ENCODE peak calls at places on chromosome 20, in ten cellular contexts. One of them, this sample, is unnamed.

GRCh38 chr20:49408705-49409104 is 73.8 kb downstream of the KCNB1 start:
- DNase-seq in left lung: no peak
- DNase-seq in fibroblast of the aortic adventitia: no peak
- DNase-seq in CD4-positive, alpha-beta T cell: no peak
- DNase-seq in cardiac muscle cell: no peak
- DNase-seq in CD8-positive, alpha-beta T cell: no peak
- DNase-seq in mucosa of descending colon: no peak
- DNase-seq in tibial nerve: no peak
- DNase-seq in neural crest cell: no peak
- DNase-seq in colonic mucosa: no peak
- DNase-seq in this sample: no peak

GRCh38 chr20:19251958-19252669 is 39.7 kb downstream of the SLC24A3 start:
- DNase-seq in left lung: no peak
- DNase-seq in fibroblast of the aortic adventitia: no peak
- DNase-seq in CD4-positive, alpha-beta T cell: no peak
- DNase-seq in cardiac muscle cell: no peak
- DNase-seq in CD8-positive, alpha-beta T cell: no peak
- DNase-seq in mucosa of descending colon: no peak
- DNase-seq in tibial nerve: no peak
- DNase-seq in neural crest cell: no peak
- DNase-seq in colonic mucosa: peak
- DNase-seq in this sample: no peak

GRCh38 chr20:3751664-3752385 is 15.7 kb downstream of the ADISSP start:
- DNase-seq in left lung: peak
- DNase-seq in fibroblast of the aortic adventitia: no peak
- DNase-seq in CD4-positive, alpha-beta T cell: peak
- DNase-seq in cardiac muscle cell: peak
- DNase-seq in CD8-positive, alpha-beta T cell: peak
- DNase-seq in mucosa of descending colon: peak
- DNase-seq in tibial nerve: no peak
- DNase-seq in neural crest cell: no peak
- DNase-seq in colonic mucosa: peak
- DNase-seq in this sample: no peak

GRCh38 chr20:41862023-41862422 is 243.8 kb upstream of the CHD6 start:
- DNase-seq in left lung: no peak
- DNase-seq in fibroblast of the aortic adventitia: no peak
- DNase-seq in CD4-positive, alpha-beta T cell: no peak
- DNase-seq in cardiac muscle cell: no peak
- DNase-seq in CD8-positive, alpha-beta T cell: no peak
- DNase-seq in mucosa of descending colon: no peak
- DNase-seq in tibial nerve: no peak
- DNase-seq in neural crest cell: no peak
- DNase-seq in colonic mucosa: no peak
- DNase-seq in this sample: no peak

GRCh38 chr20:2794202-2794748 is 6.2 kb downstream of the CPXM1 start:
- DNase-seq in left lung: no peak
- DNase-seq in fibroblast of the aortic adventitia: no peak
- DNase-seq in CD4-positive, alpha-beta T cell: no peak
- DNase-seq in cardiac muscle cell: no peak
- DNase-seq in CD8-positive, alpha-beta T cell: no peak
- DNase-seq in mucosa of descending colon: no peak
- DNase-seq in tibial nerve: no peak
- DNase-seq in neural crest cell: no peak
- DNase-seq in colonic mucosa: no peak
- DNase-seq in this sample: no peak

GRCh38 chr20:62359491-62360121 is 7.5 kb downstream of the LAMA5 start:
- DNase-seq in left lung: no peak
- DNase-seq in fibroblast of the aortic adventitia: peak
- DNase-seq in CD4-positive, alpha-beta T cell: no peak
- DNase-seq in cardiac muscle cell: no peak
- DNase-seq in CD8-positive, alpha-beta T cell: no peak
- DNase-seq in mucosa of descending colon: peak
- DNase-seq in tibial nerve: no peak
- DNase-seq in neural crest cell: no peak
- DNase-seq in colonic mucosa: no peak
- DNase-seq in this sample: no peak

GRCh38 chr20:62856931-62857619 is 4.5 kb downstream of the TCFL5 start:
- DNase-seq in left lung: peak
- DNase-seq in fibroblast of the aortic adventitia: no peak
- DNase-seq in CD4-positive, alpha-beta T cell: no peak
- DNase-seq in cardiac muscle cell: no peak
- DNase-seq in CD8-positive, alpha-beta T cell: no peak
- DNase-seq in mucosa of descending colon: no peak
- DNase-seq in tibial nerve: no peak
- DNase-seq in neural crest cell: no peak
- DNase-seq in colonic mucosa: no peak
- DNase-seq in this sample: no peak

GRCh38 chr20:38117635-38118034 is 47.4 kb downstream of the TGM2 start:
- DNase-seq in left lung: no peak
- DNase-seq in fibroblast of the aortic adventitia: peak
- DNase-seq in CD4-positive, alpha-beta T cell: no peak
- DNase-seq in cardiac muscle cell: no peak
- DNase-seq in CD8-positive, alpha-beta T cell: no peak
- DNase-seq in mucosa of descending colon: no peak
- DNase-seq in tibial nerve: no peak
- DNase-seq in neural crest cell: no peak
- DNase-seq in colonic mucosa: no peak
- DNase-seq in this sample: no peak

GRCh38 chr20:24823176-24823575 is 125.9 kb upstream of the CST7 start:
- DNase-seq in left lung: no peak
- DNase-seq in fibroblast of the aortic adventitia: no peak
- DNase-seq in CD4-positive, alpha-beta T cell: no peak
- DNase-seq in cardiac muscle cell: no peak
- DNase-seq in CD8-positive, alpha-beta T cell: no peak
- DNase-seq in mucosa of descending colon: no peak
- DNase-seq in tibial nerve: no peak
- DNase-seq in neural crest cell: no peak
- DNase-seq in colonic mucosa: no peak
- DNase-seq in this sample: no peak

GRCh38 chr20:41222299-41222698 is 85.0 kb downstream of the PLCG1 start:
- DNase-seq in left lung: no peak
- DNase-seq in fibroblast of the aortic adventitia: no peak
- DNase-seq in CD4-positive, alpha-beta T cell: no peak
- DNase-seq in cardiac muscle cell: no peak
- DNase-seq in CD8-positive, alpha-beta T cell: no peak
- DNase-seq in mucosa of descending colon: no peak
- DNase-seq in tibial nerve: no peak
- DNase-seq in neural crest cell: no peak
- DNase-seq in colonic mucosa: no peak
- DNase-seq in this sample: no peak

GRCh38 chr20:24863356-24863755 is 85.7 kb upstream of the CST7 start:
- DNase-seq in left lung: no peak
- DNase-seq in fibroblast of the aortic adventitia: peak
- DNase-seq in CD4-positive, alpha-beta T cell: no peak
- DNase-seq in cardiac muscle cell: no peak
- DNase-seq in CD8-positive, alpha-beta T cell: no peak
- DNase-seq in mucosa of descending colon: no peak
- DNase-seq in tibial nerve: no peak
- DNase-seq in neural crest cell: no peak
- DNase-seq in colonic mucosa: no peak
- DNase-seq in this sample: no peak

DNA sequence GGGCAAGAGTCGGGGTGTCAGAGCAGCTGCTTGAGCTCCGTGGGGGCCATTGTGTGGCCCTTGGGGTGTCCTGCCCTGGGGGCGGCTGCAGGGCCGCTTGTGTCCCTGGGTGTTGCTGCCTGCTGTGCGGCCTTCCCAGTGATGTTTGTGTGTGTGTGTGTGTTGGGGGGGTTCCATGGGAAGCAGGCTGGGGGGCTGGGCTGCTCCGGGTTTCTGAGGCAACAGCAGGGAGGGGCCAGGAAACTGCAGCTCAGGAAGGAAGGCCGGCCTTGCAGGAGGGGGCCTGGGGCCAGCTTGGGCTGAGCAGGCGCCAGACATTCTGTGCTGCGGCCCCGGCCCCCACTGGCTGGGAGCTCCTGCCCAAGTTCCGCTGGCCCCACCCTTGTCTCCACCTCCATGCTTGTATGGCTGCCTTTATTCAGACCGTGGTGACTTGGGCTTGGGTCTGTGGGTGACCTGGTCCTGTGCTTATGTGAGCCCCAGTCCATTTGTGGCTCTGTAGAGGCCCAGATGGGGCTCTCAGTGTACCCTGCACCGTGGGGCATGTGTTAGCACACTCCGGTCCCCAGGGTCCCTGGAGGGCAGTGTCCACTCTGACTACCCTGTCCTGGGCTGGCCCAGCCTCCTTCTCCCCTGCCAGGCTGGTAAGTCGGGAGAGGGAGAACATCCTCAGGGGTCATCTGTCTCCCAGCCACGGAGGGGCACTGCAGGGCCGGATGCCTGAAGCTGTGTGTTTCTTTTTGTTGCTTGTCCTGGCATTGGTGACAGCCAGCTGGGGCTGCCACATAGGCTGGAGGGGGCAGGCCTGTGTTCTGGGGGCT is 4.6 kb upstream of the SOX18 start:
- DNase-seq in left lung: no peak
- DNase-seq in fibroblast of the aortic adventitia: peak
- DNase-seq in CD4-positive, alpha-beta T cell: no peak
- DNase-seq in cardiac muscle cell: peak
- DNase-seq in CD8-positive, alpha-beta T cell: no peak
- DNase-seq in mucosa of descending colon: no peak
- DNase-seq in tibial nerve: no peak
- DNase-seq in neural crest cell: no peak
- DNase-seq in colonic mucosa: no peak
- DNase-seq in this sample: no peak
- TF ChIP-seq CTCF in left lung: no peak
- TF ChIP-seq CTCF in fibroblast of the aortic adventitia: peak
- TF ChIP-seq CTCF in CD4-positive, alpha-beta T cell: no peak
- TF ChIP-seq CTCF in cardiac muscle cell: peak
- TF ChIP-seq CTCF in CD8-positive, alpha-beta T cell: no peak
- TF ChIP-seq CTCF in mucosa of descending colon: no peak
- TF ChIP-seq CTCF in tibial nerve: no peak
- TF ChIP-seq CTCF in neural crest cell: no peak
- TF ChIP-seq CTCF in colonic mucosa: no peak
- TF ChIP-seq CTCF in this sample: no peak

DNA sequence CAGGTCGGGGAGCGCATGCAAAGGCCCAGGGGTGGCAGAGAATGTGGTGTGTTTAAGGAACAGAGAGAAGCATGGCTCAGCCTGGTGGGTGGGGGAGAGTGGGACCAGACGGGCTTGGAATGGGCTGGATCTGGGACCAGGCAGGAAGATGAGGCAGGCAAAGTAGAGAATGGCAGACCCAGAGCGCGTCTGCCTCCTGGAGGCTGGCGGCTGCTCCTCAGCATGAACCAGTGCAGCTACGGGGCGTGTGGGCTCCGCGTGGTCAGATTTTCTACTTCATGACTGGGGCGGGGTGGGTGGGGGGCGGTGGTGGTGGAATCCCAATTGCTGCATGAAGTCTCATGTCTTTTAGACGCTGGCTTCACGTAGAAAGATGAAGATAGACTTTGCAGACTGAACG is 135.6 kb downstream of the TFAP2C start:
- DNase-seq in left lung: no peak
- DNase-seq in fibroblast of the aortic adventitia: no peak
- DNase-seq in CD4-positive, alpha-beta T cell: no peak
- DNase-seq in cardiac muscle cell: no peak
- DNase-seq in CD8-positive, alpha-beta T cell: no peak
- DNase-seq in mucosa of descending colon: no peak
- DNase-seq in tibial nerve: no peak
- DNase-seq in neural crest cell: no peak
- DNase-seq in colonic mucosa: no peak
- DNase-seq in this sample: no peak
- TF ChIP-seq CTCF in left lung: no peak
- TF ChIP-seq CTCF in fibroblast of the aortic adventitia: no peak
- TF ChIP-seq CTCF in CD4-positive, alpha-beta T cell: no peak
- TF ChIP-seq CTCF in cardiac muscle cell: no peak
- TF ChIP-seq CTCF in CD8-positive, alpha-beta T cell: no peak
- TF ChIP-seq CTCF in mucosa of descending colon: no peak
- TF ChIP-seq CTCF in tibial nerve: no peak
- TF ChIP-seq CTCF in neural crest cell: no peak
- TF ChIP-seq CTCF in colonic mucosa: no peak
- TF ChIP-seq CTCF in this sample: no peak

DNA sequence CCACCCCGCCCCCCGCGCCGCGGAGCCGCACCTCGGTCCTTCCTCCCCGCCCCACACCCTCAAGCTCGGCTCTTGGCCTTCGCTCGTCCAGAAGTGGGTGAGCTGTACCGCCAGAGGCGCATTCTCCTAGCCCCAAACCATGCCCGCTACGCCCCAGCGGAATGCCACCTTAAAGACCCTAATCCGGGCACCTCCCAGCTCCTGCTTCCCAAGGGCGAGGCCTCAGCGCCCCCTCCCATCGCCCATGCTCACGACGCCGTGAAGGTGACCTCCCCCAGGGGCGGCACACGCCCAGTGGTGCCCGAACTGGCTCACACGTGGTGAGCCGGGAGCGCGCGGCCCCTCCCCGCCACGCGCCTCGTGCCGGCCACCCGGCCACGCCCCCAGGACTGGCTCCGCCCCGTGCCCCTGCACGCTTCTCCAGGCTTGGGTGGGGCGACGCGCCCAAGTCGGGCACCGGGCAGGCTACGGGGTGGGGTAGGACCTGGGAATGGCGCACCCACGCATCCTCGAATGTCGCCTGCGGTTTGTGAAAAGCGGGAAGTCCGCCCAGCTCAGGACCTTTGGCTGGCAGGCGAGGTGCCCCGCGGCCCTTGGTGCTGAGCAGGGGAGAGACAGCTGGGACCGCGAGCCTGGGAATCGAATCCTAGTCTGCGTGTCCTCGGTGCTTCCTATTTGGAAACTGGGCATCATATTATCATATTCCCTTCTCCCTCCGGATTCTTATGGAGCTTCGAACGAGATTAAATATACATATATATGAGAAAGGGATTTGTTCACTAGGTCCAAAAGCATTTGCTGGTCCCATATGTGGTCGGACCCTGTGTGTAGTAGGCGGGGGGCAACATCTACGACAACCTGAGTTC is 942 bp upstream of the SOX12 start:
- DNase-seq in left lung: peak
- DNase-seq in fibroblast of the aortic adventitia: peak
- DNase-seq in CD4-positive, alpha-beta T cell: peak
- DNase-seq in cardiac muscle cell: peak
- DNase-seq in CD8-positive, alpha-beta T cell: peak
- DNase-seq in mucosa of descending colon: peak
- DNase-seq in tibial nerve: peak
- DNase-seq in neural crest cell: peak
- DNase-seq in colonic mucosa: peak
- DNase-seq in this sample: peak
- TF ChIP-seq CTCF in left lung: no peak
- TF ChIP-seq CTCF in fibroblast of the aortic adventitia: peak
- TF ChIP-seq CTCF in CD4-positive, alpha-beta T cell: peak
- TF ChIP-seq CTCF in cardiac muscle cell: peak
- TF ChIP-seq CTCF in CD8-positive, alpha-beta T cell: peak
- TF ChIP-seq CTCF in mucosa of descending colon: no peak
- TF ChIP-seq CTCF in tibial nerve: peak
- TF ChIP-seq CTCF in neural crest cell: peak
- TF ChIP-seq CTCF in colonic mucosa: no peak
- TF ChIP-seq CTCF in this sample: peak

DNA sequence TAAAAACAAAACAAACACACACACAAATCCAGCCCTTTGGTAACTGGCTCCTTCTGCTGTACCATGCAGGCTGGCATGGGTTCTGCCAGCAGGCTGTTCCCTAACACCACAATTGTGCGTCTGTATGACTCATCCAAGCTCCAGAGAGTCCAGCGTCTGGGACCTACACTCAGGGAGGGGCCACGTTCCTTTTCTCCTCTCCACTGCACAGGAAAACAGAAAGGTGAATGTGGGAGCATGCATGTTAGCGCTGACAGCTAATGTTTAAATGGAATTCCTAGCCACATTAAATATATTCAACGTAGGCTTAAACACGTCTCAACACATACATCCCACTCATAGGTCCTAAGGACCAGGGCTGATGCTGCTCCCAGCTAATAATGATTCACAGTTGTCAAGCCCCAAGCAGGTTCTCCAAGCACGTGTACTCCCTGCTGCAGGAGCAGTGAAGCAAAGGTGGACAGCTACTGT is 20.7 kb downstream of the MAP1LC3A start:
- DNase-seq in left lung: no peak
- DNase-seq in fibroblast of the aortic adventitia: peak
- DNase-seq in CD4-positive, alpha-beta T cell: no peak
- DNase-seq in cardiac muscle cell: no peak
- DNase-seq in CD8-positive, alpha-beta T cell: no peak
- DNase-seq in mucosa of descending colon: peak
- DNase-seq in tibial nerve: peak
- DNase-seq in neural crest cell: no peak
- DNase-seq in colonic mucosa: peak
- DNase-seq in this sample: no peak
- TF ChIP-seq CTCF in left lung: peak
- TF ChIP-seq CTCF in fibroblast of the aortic adventitia: peak
- TF ChIP-seq CTCF in CD4-positive, alpha-beta T cell: no peak
- TF ChIP-seq CTCF in cardiac muscle cell: peak
- TF ChIP-seq CTCF in CD8-positive, alpha-beta T cell: no peak
- TF ChIP-seq CTCF in mucosa of descending colon: peak
- TF ChIP-seq CTCF in tibial nerve: peak
- TF ChIP-seq CTCF in neural crest cell: peak
- TF ChIP-seq CTCF in colonic mucosa: peak
- TF ChIP-seq CTCF in this sample: no peak

This sample was measured in natural killer cell.